ENCODE peak calls at places on chromosomes 13 and 19, in seven cellular contexts. P is T-cell; J is COLO829; K is activated gamma-delta T cell treated with Interleukin-2 at 50 U/mL for 16 hours; Z is HEK293T; B is CD4-positive, alpha-beta T cell; Q is RWPE1. C is an unnamed sample.

GRCh38 chr19:582497-583197 is 7.0 kb upstream of the HCN2 start:
- DNase-seq in P (no peak), J (no peak), K (no peak), Z (no peak), B (no peak), Q (no peak), C (no peak)

GRCh38 chr13:103188688-103189326 is 122.6 kb upstream of the SLC10A2 start:
- DNase-seq in P (no peak), J (peak; percentile 30), K (no peak), Z (no peak), B (no peak), Q (peak; percentile 45), C (no peak)

GRCh38 chr19:58409010-58409790 is 751 bp downstream of the ZNF584 start:
- DNase-seq in P (no peak), J (no peak), K (no peak), Z (no peak), B (no peak), Q (no peak), C (no peak)

GRCh38 chr19:58040751-58041525 is 7.1 kb downstream of the ZSCAN1 start:
- DNase-seq in P (no peak), J (no peak), K (no peak), Z (no peak), B (no peak), Q (no peak), C (no peak)

GRCh38 chr13:99312493-99312883 is 5.3 kb upstream of the GPR183 start:
- DNase-seq in P (no peak), J (no peak), K (no peak), Z (no peak), B (no peak), Q (no peak), C (no peak)

GRCh38 chr19:49331616-49332055 is 3.6 kb upstream of the CD37 start:
- DNase-seq in P (peak; percentile 75), J (peak; percentile 49), K (peak; percentile 31), Z (peak; percentile 70), B (peak; percentile 38), Q (peak; percentile 57), C (no peak)

GRCh38 chr13:100547805-100548204 is 40.8 kb downstream of the GGACT start:
- DNase-seq in P (no peak), J (no peak), K (no peak), Z (no peak), B (no peak), Q (peak; percentile 64), C (no peak)

GRCh38 chr19:2422951-2423880 is 4.2 kb downstream of the TIMM13 start:
- DNase-seq in P (no peak), J (no peak), K (no peak), Z (no peak), B (no peak), Q (no peak), C (no peak)

GRCh38 chr19:3978145-3978544 is 7.1 kb downstream of the EEF2 start:
- DNase-seq in P (no peak), J (no peak), K (no peak), Z (no peak), B (no peak), Q (no peak), C (no peak)

GRCh38 chr19:30890033-30890432 is 459.2 kb downstream of the TSHZ3 start:
- DNase-seq in P (no peak), J (no peak), K (no peak), Z (no peak), B (no peak), Q (no peak), C (no peak)

GRCh38 chr19:57512845-57513244 is 13.1 kb downstream of the ZNF773 start:
- DNase-seq in P (no peak), J (no peak), K (no peak), Z (no peak), B (no peak), Q (no peak), C (no peak)

GRCh38 chr13:71249031-71249430 is 618.0 kb downstream of the DACH1 start:
- DNase-seq in P (no peak), J (no peak), K (no peak), Z (no peak), B (no peak), Q (no peak), C (no peak)

GRCh38 chr19:5943623-5944022 is 29.6 kb downstream of the CAPS start:
- DNase-seq in P (no peak), J (no peak), K (no peak), Z (no peak), B (no peak), Q (no peak), C (no peak)

GRCh38 chr13:21240586-21240985 is 64.1 kb downstream of the MRPL57 start:
- DNase-seq in P (no peak), J (peak; percentile 15), K (no peak), Z (no peak), B (no peak), Q (no peak), C (no peak)

GRCh38 chr13:23903906-23904280 is 6.6 kb upstream of the C1QTNF9B start:
- DNase-seq in P (no peak), J (no peak), K (no peak), Z (no peak), B (no peak), Q (no peak), C (no peak)

GRCh38 chr13:95509521-95510315 is 42.8 kb upstream of the CLDN10 start:
- DNase-seq in P (no peak), J (peak; percentile 13), K (no peak), Z (no peak), B (no peak), Q (peak; percentile 70), C (no peak)

GRCh38 chr13:50448535-50448981 is 394.9 kb downstream of the DLEU7 start:
- DNase-seq in P (no peak), J (no peak), K (no peak), Z (no peak), B (no peak), Q (peak; percentile 10), C (no peak)

GRCh38 chr19:16247353-16248182 is 49.9 kb downstream of the AP1M1 start:
- DNase-seq in P (peak; percentile 79), J (peak; percentile 72), K (peak; percentile 86), Z (peak; percentile 92), B (peak; percentile 79), Q (peak; percentile 89), C (peak; percentile 85)

GRCh38 chr13:75702476-75702875 is 66.3 kb downstream of the LMO7 start:
- DNase-seq in P (no peak), J (no peak), K (no peak), Z (no peak), B (no peak), Q (no peak), C (no peak)

GRCh38 chr13:98172570-98173405 is 4.3 kb downstream of the RNF113B start:
- DNase-seq in P (no peak), J (no peak), K (no peak), Z (no peak), B (no peak), Q (no peak), C (no peak)

GRCh38 chr13:37118002-37118401 is 12.5 kb upstream of the CSNK1A1L start:
- DNase-seq in P (no peak), J (no peak), K (no peak), Z (no peak), B (no peak), Q (no peak), C (no peak)

C was measured in activated B cell treated with CpG ODN at 0.5 μM for 24 hours.